ENCODE peak calls at places on chromosomes 11 and 22, in eight cellular contexts. X, N, Y, W, P, H, F and B are unnamed samples.
A peak's percentile ranks its signal among the peaks of the same experiment; 100 is the strongest.

GRCh38 chr11:12088047-12088481 is 22.3 kb upstream of the MICAL2 start:
- DNase-seq in X (peak; percentile 43), N (no peak), Y (peak; percentile 86), W (no peak), P (no peak), H (peak; percentile 89), F (no peak), B (no peak)

GRCh38 chr22:30116362-30117117 is 36.3 kb downstream of the HORMAD2 start:
- DNase-seq in X (no peak), N (no peak), Y (peak; percentile 76), W (no peak), P (no peak), H (no peak), F (no peak), B (no peak)

GRCh38 chr11:46673713-46674462 is 26.5 kb downstream of the ARHGAP1 start:
- DNase-seq in X (no peak), N (no peak), Y (no peak), W (no peak), P (no peak), H (no peak), F (no peak), B (no peak)

GRCh38 chr11:9330387-9331384 is 16.3 kb upstream of the TMEM41B start:
- DNase-seq in X (no peak), N (no peak), Y (peak; percentile 71), W (no peak), P (no peak), H (no peak), F (no peak), B (no peak)

GRCh38 chr11:60918251-60918940 is 4.4 kb downstream of the TMEM109 start:
- DNase-seq in X (no peak), N (no peak), Y (no peak), W (no peak), P (no peak), H (no peak), F (no peak), B (no peak)

GRCh38 chr11:1938343-1939005 is 8.7 kb upstream of the MRPL23 start:
- DNase-seq in X (no peak), N (no peak), Y (no peak), W (no peak), P (no peak), H (no peak), F (no peak), B (no peak)

GRCh38 chr11:44033411-44033850 is 14.3 kb upstream of the ACCSL start:
- DNase-seq in X (peak; percentile 96), N (no peak), Y (no peak), W (no peak), P (no peak), H (no peak), F (no peak), B (no peak)

GRCh38 chr11:67673902-67674301 is 521 bp downstream of the ALDH3B2 start:
- DNase-seq in X (no peak), N (no peak), Y (no peak), W (no peak), P (no peak), H (no peak), F (no peak), B (no peak)

GRCh38 chr11:27783701-27784355 is 83.6 kb upstream of the BDNF start:
- DNase-seq in X (no peak), N (no peak), Y (no peak), W (no peak), P (no peak), H (no peak), F (no peak), B (no peak)

GRCh38 chr11:61793084-61793828 is 545 bp downstream of the FEN1 start:
- DNase-seq in X (no peak), N (no peak), Y (peak; percentile 9), W (no peak), P (no peak), H (no peak), F (no peak), B (no peak)

GRCh38 chr11:65069217-65069616 is 10.9 kb upstream of the NAALADL1 start:
- DNase-seq in X (no peak), N (no peak), Y (peak; percentile 47), W (no peak), P (no peak), H (no peak), F (no peak), B (no peak)

GRCh38 chr11:122163420-122163819 is 47.4 kb upstream of the BLID start:
- DNase-seq in X (no peak), N (no peak), Y (no peak), W (no peak), P (no peak), H (no peak), F (no peak), B (no peak)

GRCh38 chr11:108069947-108070346 is 51.4 kb upstream of the ACAT1 start:
- DNase-seq in X (no peak), N (no peak), Y (peak; percentile 2), W (no peak), P (no peak), H (no peak), F (no peak), B (no peak)

GRCh38 chr11:19844806-19845205 is 132.2 kb downstream of the NAV2 start:
- DNase-seq in X (peak; percentile 94), N (no peak), Y (peak; percentile 62), W (no peak), P (no peak), H (no peak), F (no peak), B (no peak)

GRCh38 chr11:118216621-118217526 is 7.9 kb downstream of the JAML start:
- DNase-seq in X (no peak), N (no peak), Y (no peak), W (no peak), P (no peak), H (no peak), F (no peak), B (no peak)

GRCh38 chr22:37505989-37506388 is 13.2 kb downstream of the CARD10 start:
- DNase-seq in X (no peak), N (no peak), Y (no peak), W (no peak), P (no peak), H (no peak), F (no peak), B (no peak)

GRCh38 chr11:120717042-120717441 is 205.5 kb downstream of the GRIK4 start:
- DNase-seq in X (no peak), N (no peak), Y (no peak), W (no peak), P (no peak), H (no peak), F (no peak), B (no peak)

GRCh38 chr22:37169947-37170688 is 17.9 kb downstream of the C1QTNF6 start:
- DNase-seq in X (no peak), N (no peak), Y (no peak), W (no peak), P (no peak), H (peak; percentile 50), F (no peak), B (no peak)

GRCh38 chr11:45079567-45079942 is 66.9 kb upstream of the PRDM11 start:
- DNase-seq in X (no peak), N (no peak), Y (no peak), W (no peak), P (no peak), H (no peak), F (no peak), B (no peak)

GRCh38 chr11:7967097-7967496 is 1.9 kb upstream of the NLRP10 start:
- DNase-seq in X (no peak), N (no peak), Y (peak; percentile 89), W (no peak), P (no peak), H (no peak), F (no peak), B (no peak)

GRCh38 chr11:71962428-71963038 is 33.7 kb downstream of the RNF121 start:
- DNase-seq in X (no peak), N (no peak), Y (no peak), W (no peak), P (no peak), H (no peak), F (no peak), B (no peak)

GRCh38 chr11:63635762-63636465 is 21.7 kb upstream of the PLAAT3 start:
- DNase-seq in X (peak; percentile 81), N (no peak), Y (peak; percentile 37), W (peak; percentile 69), P (no peak), H (no peak), F (peak; percentile 44), B (no peak)

GRCh38 chr22:23565942-23566715 is 14.0 kb downstream of the IGLL1 start:
- DNase-seq in X (no peak), N (no peak), Y (no peak), W (no peak), P (no peak), H (no peak), F (no peak), B (no peak)

GRCh38 chr11:34640050-34640971 is 19.4 kb downstream of the EHF start:
- DNase-seq in X (no peak), N (no peak), Y (peak; percentile 72), W (no peak), P (no peak), H (no peak), F (no peak), B (no peak)

GRCh38 chr11:10807629-10808552 is 835 bp downstream of the EIF4G2 start:
- DNase-seq in X (peak; percentile 48), N (no peak), Y (peak; percentile 48), W (peak; percentile 45), P (no peak), H (peak; percentile 86), F (peak; percentile 44), B (peak; percentile 25)

GRCh38 chr11:72643547-72643946 is 30.7 kb downstream of the PDE2A start:
- DNase-seq in X (no peak), N (no peak), Y (peak; percentile 78), W (no peak), P (no peak), H (peak; percentile 83), F (no peak), B (no peak)

GRCh38 chr11:10809373-10810199 is 860 bp upstream of the EIF4G2 start:
- DNase-seq in X (no peak), N (no peak), Y (peak; percentile 69), W (peak; percentile 34), P (no peak), H (no peak), F (no peak), B (peak; percentile 23)

GRCh38 chr11:15291885-15292284 is 177.2 kb downstream of the INSC start:
- DNase-seq in X (peak; percentile 16), N (no peak), Y (no peak), W (no peak), P (no peak), H (no peak), F (no peak), B (no peak)

GRCh38 chr22:41976961-41977566 is 7.8 kb downstream of the SEPTIN3 start:
- DNase-seq in X (no peak), N (no peak), Y (no peak), W (no peak), P (no peak), H (no peak), F (no peak), B (no peak)

GRCh38 chr11:126011220-126011619 is 51.4 kb downstream of the CDON start:
- DNase-seq in X (no peak), N (no peak), Y (no peak), W (no peak), P (no peak), H (no peak), F (no peak), B (no peak)